ENCODE peak calls at places on chromosomes 3 and 15, in five cellular contexts. L is endothelial cell, I is adrenal gland, A is AML-193, H is H9. J is an unnamed sample.

GRCh38 chr3:173371848-173372487 is 25.6 kb upstream of the NLGN1 start:
- DNase-seq in L (peak), I (no peak), A (peak), H (peak), J (no peak)

GRCh38 chr3:160797306-160797705 is 41.3 kb downstream of the PPM1L start:
- DNase-seq in L (no peak), I (no peak), A (no peak), H (no peak), J (no peak)

GRCh38 chr3:44228894-44229293 is 12.8 kb upstream of the TOPAZ1 start:
- DNase-seq in L (no peak), I (no peak), A (no peak), H (no peak), J (no peak)

GRCh38 chr15:74170083-74170844 is 3.2 kb upstream of the ISLR start:
- DNase-seq in L (no peak), I (no peak), A (no peak), H (peak), J (no peak)

GRCh38 chr3:108103971-108104797 is 13.4 kb upstream of the CD47 start:
- DNase-seq in L (no peak), I (peak), A (no peak), H (no peak), J (no peak)

GRCh38 chr15:40471105-40471777 is 457 bp downstream of the CHST14 start:
- DNase-seq in L (peak), I (no peak), A (no peak), H (peak), J (no peak)

GRCh38 chr3:45761831-45762230 is 34.5 kb downstream of the SLC6A20 start:
- DNase-seq in L (no peak), I (no peak), A (no peak), H (no peak), J (no peak)

GRCh38 chr3:4895848-4896247 is 83.4 kb upstream of the BHLHE40 start:
- DNase-seq in L (no peak), I (no peak), A (no peak), H (no peak), J (no peak)

GRCh38 chr3:31544634-31545033 is 11.9 kb downstream of the STT3B start:
- DNase-seq in L (no peak), I (no peak), A (peak), H (no peak), J (no peak)

GRCh38 chr3:189622629-189623028 is 8.6 kb upstream of the TP63 start:
- DNase-seq in L (no peak), I (no peak), A (no peak), H (no peak), J (no peak)

GRCh38 chr3:86991482-86991815 is 500 bp upstream of the VGLL3 start:
- DNase-seq in L (no peak), I (no peak), A (no peak), H (no peak), J (no peak)

GRCh38 chr3:121443456-121443855 is 102.3 kb downstream of the POLQ start:
- DNase-seq in L (no peak), I (no peak), A (no peak), H (no peak), J (no peak)

GRCh38 chr15:25664761-25665160 is 198.4 kb downstream of the ATP10A start:
- DNase-seq in L (no peak), I (no peak), A (no peak), H (no peak), J (no peak)

GRCh38 chr3:38835939-38836338 is 19.9 kb upstream of the SCN10A start:
- DNase-seq in L (no peak), I (no peak), A (no peak), H (no peak), J (no peak)

GRCh38 chr3:160695906-160696305 is 18.9 kb downstream of the ARL14 start:
- DNase-seq in L (no peak), I (no peak), A (no peak), H (no peak), J (no peak)

GRCh38 chr3:196754215-196754937 is 14.7 kb downstream of the PAK2 start:
- DNase-seq in L (no peak), I (no peak), A (no peak), H (no peak), J (no peak)

GRCh38 chr3:65889707-65890099 is 149.0 kb downstream of the MAGI1 start:
- DNase-seq in L (no peak), I (no peak), A (no peak), H (no peak), J (no peak)

GRCh38 chr3:127612966-127613365 is 14.8 kb downstream of the MCM2 start:
- DNase-seq in L (no peak), I (no peak), A (no peak), H (no peak), J (no peak)

GRCh38 chr15:68815598-68815997 is 5.1 kb downstream of the ANP32A start:
- DNase-seq in L (no peak), I (no peak), A (peak), H (no peak), J (no peak)

GRCh38 chr3:123481071-123481470 is 32.2 kb upstream of the ADCY5 start:
- DNase-seq in L (no peak), I (no peak), A (no peak), H (no peak), J (no peak)

GRCh38 chr15:52180196-52180835 is 10.9 kb downstream of the GNB5 start:
- DNase-seq in L (peak), I (no peak), A (no peak), H (no peak), J (no peak)

J was measured in iPS DF 19.7.